ENCODE peak calls at places on chromosomes 7 and 10, in eight cellular contexts. F is PC-3, P is stomach, Q is GM03348, U is fibroblast of the aortic adventitia, D is GM12878, B is T47D, A is LoVo. G is an unnamed sample.

GRCh38 chr10:95480901-95481491 is 80.2 kb downstream of the SORBS1 start:
- DNase-seq in F (no peak), P (no peak), Q (no peak), U (no peak), D (no peak), B (no peak), A (no peak), G (no peak)

GRCh38 chr7:124643196-124643850 is 122.3 kb downstream of the GPR37 start:
- DNase-seq in F (no peak), P (no peak), Q (no peak), U (no peak), D (no peak), B (no peak), A (no peak), G (no peak)

GRCh38 chr10:129788211-129788610 is 175.9 kb downstream of the EBF3 start:
- DNase-seq in F (no peak), P (no peak), Q (no peak), U (no peak), D (no peak), B (no peak), A (no peak), G (no peak)

GRCh38 chr7:132581431-132581830 is 5.2 kb upstream of the PLXNA4 start:
- DNase-seq in F (no peak), P (no peak), Q (no peak), U (no peak), D (no peak), B (no peak), A (no peak), G (no peak)

GRCh38 chr10:115861864-115862263 is 411.1 kb downstream of the GFRA1 start:
- DNase-seq in F (peak; percentile 10), P (no peak), Q (peak; percentile 48), U (peak; percentile 5), D (no peak), B (no peak), A (no peak), G (no peak)

GRCh38 chr7:45039106-45039505 is 39.1 kb downstream of the CCM2 start:
- DNase-seq in F (no peak), P (no peak), Q (no peak), U (no peak), D (no peak), B (no peak), A (no peak), G (no peak)

GRCh38 chr7:17247357-17247756 is 51.1 kb upstream of the AHR start:
- DNase-seq in F (no peak), P (no peak), Q (no peak), U (no peak), D (no peak), B (no peak), A (no peak), G (no peak)

GRCh38 chr7:108246227-108246837 is 116.2 kb upstream of the LAMB4 start:
- DNase-seq in F (peak; percentile 93), P (peak; percentile 28), Q (peak; percentile 79), U (peak; percentile 98), D (peak; percentile 26), B (no peak), A (peak; percentile 82), G (peak; percentile 96)

GRCh38 chr10:132269286-132270230 is 38.2 kb downstream of the STK32C start:
- DNase-seq in F (no peak), P (no peak), Q (no peak), U (no peak), D (no peak), B (no peak), A (no peak), G (no peak)

GRCh38 chr7:137096607-137097006 is 228.2 kb downstream of the CHRM2 start:
- DNase-seq in F (no peak), P (no peak), Q (no peak), U (peak; percentile 59), D (no peak), B (no peak), A (no peak), G (peak; percentile 12)

GRCh38 chr7:148264933-148265557 is 325.5 kb upstream of the C7orf33 start:
- DNase-seq in F (peak; percentile 69), P (no peak), Q (peak; percentile 55), U (peak; percentile 33), D (no peak), B (no peak), A (peak; percentile 56), G (no peak)